ENCODE peak calls at places on chromosomes 16 and 17, in eight cellular contexts. V is stomach, R is heart left ventricle, D is uterus, S is IMR-90, W is endothelial cell of umbilical vein, F is thyroid gland, A is esophagus muscularis mucosa. O is an unnamed sample. For H3K4me1, the result is how much of the 10 kb centered on the place peaks cover.

GRCh38 chr17:31269597-31269996 is 27.4 kb downstream of the OMG start:
- DNase-seq in V (no peak), R (no peak), D (no peak), S (peak), W (peak), F (peak), A (no peak), O (peak)

GRCh38 chr17:44273607-44274006 is 5.7 kb upstream of the SLC4A1 start:
- DNase-seq in V (no peak), R (no peak), D (no peak), S (no peak), W (no peak), F (peak), A (no peak), O (no peak)

GRCh38 chr16:8937803-8938202 is 25.9 kb downstream of the USP7 start:
- DNase-seq in V (no peak), R (no peak), D (no peak), S (no peak), W (no peak), F (no peak), A (no peak), O (no peak)

GRCh38 chr17:82892869-82893565 is 53.2 kb upstream of the ZNF750 start:
- DNase-seq in V (peak), R (peak), D (no peak), S (peak), W (peak), F (peak), A (no peak), O (no peak)

GRCh38 chr16:31032736-31033708 is at the start of gene STX4:
- DNase-seq in V (peak), R (peak), D (peak), S (peak), W (peak), F (peak), A (peak), O (peak)

GRCh38 chr17:68468334-68468733 is 11.0 kb upstream of the WIPI1 start:
- DNase-seq in V (no peak), R (no peak), D (no peak), S (peak), W (no peak), F (no peak), A (no peak), O (no peak)

GRCh38 chr17:82077617-82078358 is 12.2 kb upstream of the DUS1L start:
- DNase-seq in V (no peak), R (no peak), D (peak), S (no peak), W (no peak), F (no peak), A (no peak), O (no peak)

GRCh38 chr17:35973333-35974260 is 7.7 kb downstream of the CCL16 start:
- DNase-seq in V (no peak), R (peak), D (no peak), S (peak), W (peak), F (no peak), A (peak), O (peak)

GRCh38 chr17:31588512-31588911 is 197.0 kb downstream of the RAB11FIP4 start:
- DNase-seq in V (no peak), R (no peak), D (no peak), S (no peak), W (no peak), F (no peak), A (no peak), O (no peak)

GRCh38 chr17:74426551-74427047 is 5.3 kb upstream of the GPRC5C start:
- DNase-seq in V (no peak), R (no peak), D (no peak), S (no peak), W (no peak), F (no peak), A (no peak), O (no peak)

DNA sequence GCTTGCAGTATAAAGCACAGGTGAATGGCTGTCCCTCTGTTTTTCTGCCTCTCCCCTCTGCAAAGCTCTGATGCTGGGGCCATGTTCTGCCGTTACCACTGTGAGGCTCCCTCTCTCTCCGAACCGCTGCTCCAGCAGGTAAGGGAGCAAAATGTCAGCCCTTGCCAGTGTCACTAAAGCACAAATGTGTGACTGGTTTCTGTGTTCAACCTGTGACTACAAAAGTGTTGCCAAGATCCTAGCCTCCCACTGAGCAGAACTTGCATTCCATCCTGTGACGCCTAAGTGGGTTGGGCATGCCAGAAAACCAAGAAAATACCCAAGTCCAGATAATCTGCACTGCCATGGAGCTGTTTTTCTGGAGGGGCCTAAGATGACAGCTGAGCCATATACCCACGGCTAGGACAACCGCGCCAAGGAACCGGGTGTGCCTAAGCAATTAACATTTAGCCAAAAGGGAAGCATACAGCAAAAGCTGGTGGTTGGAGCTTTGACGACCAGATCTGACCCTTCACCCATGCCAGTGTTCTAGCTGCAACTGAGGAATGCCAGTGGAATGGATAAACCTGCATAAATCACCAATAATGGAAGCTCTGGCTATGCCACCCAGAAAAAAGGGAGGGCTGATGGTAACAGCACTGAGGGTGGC is 35.0 kb downstream of the PSME3IP1 start:
- DNase-seq in V (peak), R (no peak), D (no peak), S (peak), W (no peak), F (peak), A (peak), O (peak)
- TF ChIP-seq POLR2A in V (no peak), R (no peak), D (no peak), S (no peak), W (no peak), F (no peak), A (no peak), O (peak)

DNA sequence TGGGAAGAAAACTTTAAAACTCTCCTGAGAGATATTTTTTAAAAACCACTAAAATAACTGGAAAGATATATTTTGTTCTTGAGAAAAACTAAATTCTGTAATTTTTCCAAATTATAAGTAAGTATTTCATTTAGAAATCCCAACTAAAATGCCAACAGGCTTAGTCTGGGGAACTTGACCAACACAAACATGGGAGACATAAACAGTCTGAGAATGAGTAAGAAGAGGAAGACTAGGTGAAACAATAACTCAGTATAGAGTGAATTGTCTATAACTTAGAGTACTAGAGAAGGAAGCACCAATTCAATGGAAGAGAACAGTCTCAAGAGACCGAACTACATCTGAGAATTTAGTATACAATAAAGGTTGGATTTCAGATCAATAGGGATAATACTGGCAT is 2.9 kb downstream of the CMTM1 start:
- DNase-seq in V (no peak), R (no peak), D (no peak), S (peak), W (peak), F (no peak), A (no peak), O (no peak)
- H3K4me3 ChIP-seq in V (no peak), R (no peak), D (no peak), S (no peak), W (no peak), F (no peak), A (no peak), O (no peak)

GRCh38 chr17:47274319-47275069 is 20.9 kb downstream of the ITGB3 start:
- DNase-seq in V (no peak), R (no peak), D (no peak), S (no peak), W (no peak), F (no peak), A (no peak), O (no peak)
- H3K4me1 ChIP-seq in V (half or more), R (half or more), D (under half), S (under half), W (under half), F (half or more), A (half or more), O (under half)

GRCh38 chr16:83907111-83907510 is 8.2 kb downstream of the MLYCD start:
- DNase-seq in V (no peak), R (no peak), D (no peak), S (no peak), W (no peak), F (no peak), A (no peak), O (no peak)
- TF ChIP-seq POLR2A in V (no peak), R (no peak), D (no peak), S (no peak), W (no peak), F (no peak), A (no peak), O (no peak)

DNA sequence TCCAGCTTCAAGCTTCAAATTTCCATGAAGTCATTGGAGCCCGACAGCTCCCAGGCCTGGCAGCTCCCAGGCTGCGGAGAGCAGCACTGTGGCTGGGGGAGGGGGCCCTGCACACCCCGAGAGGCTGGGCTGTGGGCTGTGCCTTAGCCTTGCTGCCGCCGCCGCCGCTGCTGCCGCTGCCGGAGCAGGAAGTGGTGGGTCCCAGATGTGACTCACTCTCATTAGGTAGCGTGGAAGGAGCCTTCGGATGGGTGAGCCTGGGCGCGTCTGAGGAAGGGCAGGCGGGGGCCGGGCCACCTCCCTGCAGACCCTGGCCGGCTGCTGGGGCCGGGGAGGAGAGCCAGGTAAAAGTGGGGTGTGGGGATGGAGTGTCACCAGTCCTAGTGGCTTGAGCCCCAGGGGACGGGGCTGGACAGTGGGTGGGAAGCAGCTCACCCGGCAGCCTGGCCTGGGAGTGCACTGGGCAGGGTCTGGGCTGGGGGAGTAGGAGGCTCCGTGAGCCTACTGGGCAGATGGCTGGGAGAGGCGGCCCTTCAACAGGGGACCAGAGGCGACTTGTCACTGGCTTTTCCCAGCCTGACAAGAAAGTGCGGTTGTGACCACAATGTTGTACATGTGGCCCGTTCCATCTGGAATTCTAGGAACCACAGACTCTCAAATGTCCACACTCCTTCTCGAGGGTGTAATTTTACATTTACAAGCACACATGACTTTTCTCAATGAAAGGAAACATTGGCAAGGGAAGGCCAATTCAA is at the start of gene ADCY7:
- DNase-seq in V (peak), R (peak), D (no peak), S (peak), W (peak), F (peak), A (no peak), O (no peak)
- H3K4me3 ChIP-seq in V (peak), R (peak), D (no peak), S (peak), W (peak), F (no peak), A (peak), O (no peak)

DNA sequence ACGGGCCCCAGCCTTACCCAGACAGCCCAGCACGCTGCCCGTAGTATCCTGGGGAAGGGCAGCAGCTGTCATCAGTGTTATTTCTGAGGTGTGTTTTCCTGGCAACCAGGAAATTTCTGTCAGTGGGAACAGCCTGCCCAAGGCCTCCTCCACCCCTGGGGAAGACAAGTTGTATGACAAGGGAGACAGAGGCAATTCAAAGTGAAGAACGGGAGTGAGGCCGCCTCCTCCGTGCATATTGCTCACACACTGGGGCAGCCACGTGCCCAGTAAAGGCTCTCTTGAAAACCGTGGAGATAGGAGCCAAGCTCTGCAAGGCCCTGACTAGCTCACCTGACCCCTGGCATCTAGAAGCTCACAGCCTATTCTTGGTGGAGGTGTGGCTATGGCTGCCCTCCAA is 57.6 kb downstream of the RAI1 start:
- DNase-seq in V (no peak), R (no peak), D (no peak), S (no peak), W (peak), F (peak), A (no peak), O (peak)
- H3K4me1 ChIP-seq in V (half or more), R (half or more), D (under half), S (under half), W (under half), F (under half), A (half or more), O (half or more)

GRCh38 chr17:6044261-6044660 is 25.9 kb upstream of the WSCD1 start:
- DNase-seq in V (no peak), R (no peak), D (no peak), S (no peak), W (no peak), F (no peak), A (no peak), O (no peak)
- TF ChIP-seq POLR2A in V (no peak), R (no peak), D (no peak), S (no peak), W (no peak), F (no peak), A (no peak), O (no peak)

GRCh38 chr16:87437327-87437726 is 45.2 kb downstream of the MAP1LC3B start:
- DNase-seq in V (no peak), R (no peak), D (no peak), S (no peak), W (no peak), F (no peak), A (no peak), O (no peak)
- H3K4me3 ChIP-seq in V (no peak), R (no peak), D (no peak), S (no peak), W (no peak), F (no peak), A (no peak), O (no peak)

GRCh38 chr17:28897769-28898259 is 281 bp upstream of the FLOT2 start:
- DNase-seq in V (no peak), R (no peak), D (no peak), S (no peak), W (peak), F (no peak), A (no peak), O (no peak)
- H3K4me1 ChIP-seq in V (half or more), R (under half), D (under half), S (under half), W (under half), F (under half), A (half or more), O (half or more)

GRCh38 chr17:1732241-1733046 is 7.9 kb downstream of the WDR81 start:
- DNase-seq in V (no peak), R (no peak), D (peak), S (no peak), W (no peak), F (no peak), A (no peak), O (no peak)
- TF ChIP-seq POLR2A in V (no peak), R (no peak), D (no peak), S (no peak), W (no peak), F (no peak), A (no peak), O (no peak)

O was measured in body of pancreas.